ENCODE peak calls at places on chromosomes 13 and 19, in seven cellular contexts. I is astrocyte of the spinal cord; T is sigmoid colon; C is CD8-positive, alpha-beta T cell; S is A549; D is thoracic aorta; H is psoas muscle. F is an unnamed sample.

GRCh38 chr13:91014696-91015095 is 332.8 kb upstream of the MIR17HG start:
- DNase-seq in T (no peak), H (no peak), I (no peak), D (no peak), C (no peak), S (no peak), F (no peak)

GRCh38 chr19:42252365-42253244 is 2.3 kb downstream of the ERF start:
- DNase-seq in H (no peak), I (peak), C (no peak), T (peak), D (no peak), S (peak), F (no peak)

GRCh38 chr19:15240539-15240938 is 8.3 kb upstream of the EPHX3 start:
- DNase-seq in C (no peak), I (no peak), D (no peak), H (no peak), T (no peak), S (no peak), F (no peak)

GRCh38 chr13:22517544-22517943 is 663.2 kb upstream of the SGCG start:
- DNase-seq in S (no peak), H (no peak), I (no peak), C (no peak), D (no peak), T (no peak), F (no peak)

GRCh38 chr13:28866932-28867331 is 46.8 kb downstream of the MTUS2 start:
- DNase-seq in T (no peak), H (no peak), D (no peak), I (no peak), S (no peak), C (no peak), F (no peak)

GRCh38 chr13:34156841-34157365 is 339.0 kb downstream of the RFC3 start:
- DNase-seq in T (peak), H (no peak), D (peak), I (peak), S (peak), C (no peak), F (peak)

GRCh38 chr19:3770136-3771032 is 1.6 kb downstream of the RAX2 start:
- DNase-seq in C (no peak), D (no peak), T (no peak), H (no peak), S (no peak), I (no peak), F (no peak)

GRCh38 chr19:48006762-48007161 is 12.3 kb downstream of the ELSPBP1 start:
- DNase-seq in D (no peak), S (peak), T (no peak), I (no peak), C (no peak), H (no peak), F (no peak)

DNA sequence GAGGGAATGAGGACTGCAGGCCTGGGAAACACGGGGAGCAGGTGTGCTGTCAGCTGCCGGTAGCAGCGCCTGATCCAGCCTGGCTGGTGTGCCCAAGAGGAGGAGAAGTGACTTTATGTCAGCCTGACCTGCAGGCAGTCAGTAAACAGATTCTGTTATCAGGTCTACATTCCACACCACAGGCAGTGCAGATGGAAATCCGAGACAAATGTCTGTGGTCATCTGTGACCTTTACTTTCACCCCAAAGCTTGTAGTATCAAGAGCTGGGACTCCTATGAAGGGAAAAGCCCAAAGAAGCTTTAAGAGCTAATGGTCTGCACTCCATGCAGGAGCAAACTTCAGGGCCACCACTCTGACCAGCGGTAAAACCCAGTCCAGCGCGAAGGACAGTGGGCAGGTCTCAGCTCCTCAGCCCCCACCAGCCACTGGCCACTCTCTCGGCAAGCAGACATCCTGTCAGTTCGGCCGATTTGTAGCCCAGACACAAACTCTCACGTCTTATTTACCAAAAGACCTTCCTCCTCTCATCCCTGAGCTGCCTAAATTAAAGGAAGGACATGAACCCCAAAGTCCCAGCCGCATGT is 7.7 kb downstream of the EPS15L1 start:
- DNase-seq in T (no peak), S (no peak), C (no peak), I (peak), H (peak), D (no peak), F (no peak)
- H3K4me3 ChIP-seq in T (no peak), S (no peak), C (no peak), I (no peak), H (peak), D (no peak), F (no peak)

DNA sequence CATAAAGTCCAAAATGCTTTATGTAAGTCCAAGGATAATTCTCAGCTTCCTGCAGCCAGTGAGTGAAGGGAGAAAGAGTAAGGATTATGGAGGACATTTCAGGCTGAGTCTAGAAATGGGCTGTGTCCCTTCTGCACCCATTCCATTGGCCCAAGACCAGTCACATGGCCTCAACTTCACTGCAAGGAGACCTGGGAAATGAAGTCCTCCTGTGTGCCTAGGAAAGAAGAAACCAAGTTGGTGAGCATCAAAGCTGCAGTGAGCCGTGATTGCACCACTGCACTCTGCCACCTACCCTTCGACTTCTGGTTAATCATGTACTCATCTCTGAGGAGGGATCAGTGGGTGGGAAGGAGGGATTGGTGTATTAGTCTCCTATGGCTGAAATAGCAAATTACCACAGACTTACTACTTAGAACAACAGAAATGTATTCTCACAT is 3.6 kb upstream of the CD37 start:
- DNase-seq in T (no peak), I (peak), S (peak), D (no peak), H (no peak), C (peak), F (no peak)
- TF ChIP-seq CTCF in T (no peak), I (no peak), S (no peak), D (no peak), H (no peak), C (no peak), F (no peak)

GRCh38 chr19:43351998-43352746 is 1.3 kb upstream of the CD177 start:
- DNase-seq in S (peak), D (no peak), H (no peak), T (no peak), C (no peak), I (no peak), F (no peak)

GRCh38 chr19:43353606-43354304 is at the start of gene CD177:
- DNase-seq in C (no peak), S (no peak), H (no peak), T (peak), D (no peak), I (no peak), F (no peak)

DNA sequence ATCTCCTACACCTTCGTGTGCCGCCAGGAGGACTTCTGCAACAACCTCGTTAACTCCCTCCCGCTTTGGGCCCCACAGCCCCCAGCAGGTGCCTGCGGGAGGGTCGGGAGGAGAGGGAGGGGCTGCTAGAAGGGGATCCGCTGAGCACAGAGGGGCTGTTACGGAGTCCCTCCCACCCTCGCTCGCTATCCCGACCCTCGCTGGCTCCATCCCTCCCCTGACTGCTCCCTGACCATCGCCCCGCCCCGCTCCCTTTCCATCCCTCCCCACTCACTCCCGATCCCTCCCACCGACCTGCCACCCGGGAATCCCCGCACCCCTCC is 780 bp downstream of the CD177 start:
- DNase-seq in H (no peak), D (no peak), C (no peak), T (peak), S (no peak), I (no peak), F (no peak)
- H3K4me3 ChIP-seq in H (no peak), D (no peak), C (no peak), T (no peak), S (no peak), I (no peak), F (no peak)

GRCh38 chr13:30334663-30335386 is 27.5 kb upstream of the KATNAL1 start:
- DNase-seq in D (no peak), I (peak), S (peak), H (no peak), C (no peak), T (no peak), F (no peak)
- TF ChIP-seq CTCF in D (peak), I (peak), S (peak), H (peak), C (no peak), T (no peak), F (no peak)

GRCh38 chr13:21326155-21327030 is 132.7 kb downstream of the ZDHHC20 start:
- DNase-seq in I (peak), H (no peak), S (no peak), C (no peak), D (no peak), T (peak), F (no peak)
- H3K4me3 ChIP-seq in I (peak), H (peak), S (no peak), C (peak), D (peak), T (peak), F (peak)

GRCh38 chr19:11554160-11554559 is 4.9 kb downstream of the ELOF1 start:
- DNase-seq in D (no peak), H (no peak), I (no peak), S (no peak), C (no peak), T (no peak), F (no peak)

GRCh38 chr19:11550265-11550664 is 8.8 kb downstream of the ELOF1 start:
- DNase-seq in H (no peak), T (no peak), S (no peak), D (no peak), C (no peak), I (no peak), F (no peak)

GRCh38 chr19:11549386-11549953 is 9.6 kb downstream of the ELOF1 start:
- DNase-seq in T (no peak), H (no peak), C (no peak), D (no peak), I (no peak), S (no peak), F (no peak)

GRCh38 chr19:11552666-11553372 is 6.2 kb downstream of the ELOF1 start:
- DNase-seq in C (no peak), S (no peak), I (no peak), H (no peak), T (peak), D (no peak), F (no peak)

GRCh38 chr19:11551603-11552235 is 7.3 kb downstream of the ELOF1 start:
- DNase-seq in C (peak), I (no peak), S (no peak), D (no peak), H (no peak), T (peak), F (no peak)
- TF ChIP-seq CTCF in C (no peak), I (peak), S (peak), D (no peak), H (peak), T (peak), F (peak)